ENCODE peak calls at places on chromosomes 12 and 14, in six cellular contexts. N is brain microvascular endothelial cell, H is mucosa of descending colon, T is adrenal gland, U is K562, B is HepG2. S is an unnamed sample.

GRCh38 chr12:51198568-51199400 is 19.1 kb downstream of the POU6F1 start:
- DNase-seq in N (no peak), H (no peak), T (no peak), U (no peak), B (peak; percentile 60), S (no peak)

GRCh38 chr12:65229441-65229840 is 49.0 kb upstream of the MSRB3 start:
- DNase-seq in N (peak; percentile 66), H (no peak), T (no peak), U (no peak), B (no peak), S (no peak)

GRCh38 chr12:124764870-124765570 is 98.6 kb downstream of the SCARB1 start:
- DNase-seq in N (peak; percentile 55), H (no peak), T (no peak), U (no peak), B (no peak), S (peak; percentile 89)

GRCh38 chr12:43742106-43742505 is 16.5 kb downstream of the PUS7L start:
- DNase-seq in N (peak; percentile 75), H (no peak), T (no peak), U (no peak), B (no peak), S (peak; percentile 14)

GRCh38 chr12:8870591-8870990 is 43.7 kb upstream of the PHC1 start:
- DNase-seq in N (no peak), H (no peak), T (no peak), U (no peak), B (no peak), S (no peak)

GRCh38 chr14:101602466-101602840 is 41.2 kb downstream of the DIO3 start:
- DNase-seq in N (no peak), H (peak; percentile 31), T (no peak), U (no peak), B (no peak), S (no peak)

GRCh38 chr14:50375760-50376159 is 20.9 kb downstream of the CDKL1 start:
- DNase-seq in N (no peak), H (no peak), T (no peak), U (no peak), B (no peak), S (no peak)

GRCh38 chr12:6373022-6373787 is 2.2 kb downstream of the SCNN1A start:
- DNase-seq in N (no peak), H (no peak), T (no peak), U (no peak), B (no peak), S (no peak)

GRCh38 chr12:75571204-75571603 is 59.8 kb upstream of the KRR1 start:
- DNase-seq in N (no peak), H (no peak), T (no peak), U (no peak), B (peak; percentile 40), S (no peak)

GRCh38 chr12:131113562-131113961 is 159.9 kb downstream of the ADGRD1 start:
- DNase-seq in N (no peak), H (peak; percentile 17), T (no peak), U (no peak), B (no peak), S (no peak)

GRCh38 chr12:114221136-114221838 is 184.7 kb downstream of the TBX5 start:
- DNase-seq in N (no peak), H (no peak), T (no peak), U (no peak), B (no peak), S (no peak)

GRCh38 chr12:12786716-12787601 is 1.5 kb downstream of the APOLD1 start:
- DNase-seq in N (peak; percentile 58), H (peak; percentile 86), T (peak; percentile 84), U (peak; percentile 84), B (peak; percentile 32), S (peak; percentile 38)
- TF ChIP-seq CTCF in N (no peak), H (no peak), T (peak; percentile 59), U (no peak), B (no peak), S (no peak)

GRCh38 chr14:105951399-105951798 is 425.0 kb downstream of the TMEM121 start:
- DNase-seq in N (no peak), H (no peak), T (no peak), U (no peak), B (no peak), S (no peak)

GRCh38 chr14:105945891-105946290 is 419.5 kb downstream of the TMEM121 start:
- DNase-seq in N (no peak), H (no peak), T (no peak), U (no peak), B (no peak), S (no peak)

GRCh38 chr14:105943973-105944602 is 417.7 kb downstream of the TMEM121 start:
- DNase-seq in N (no peak), H (no peak), T (no peak), U (no peak), B (peak; percentile 68), S (no peak)

GRCh38 chr14:105944632-105945610 is 418.5 kb downstream of the TMEM121 start:
- DNase-seq in N (no peak), H (peak; percentile 74), T (peak; percentile 73), U (peak; percentile 70), B (peak; percentile 67), S (no peak)

GRCh38 chr14:105947599-105947998 is 421.2 kb downstream of the TMEM121 start:
- DNase-seq in N (no peak), H (no peak), T (no peak), U (no peak), B (no peak), S (no peak)
- H3K4me3 ChIP-seq in N (no peak overlapping the region), H (no peak overlapping the region), T (no peak overlapping the region), U (no peak overlapping the region), B (no peak overlapping the region), S (no peak overlapping the region)

DNA sequence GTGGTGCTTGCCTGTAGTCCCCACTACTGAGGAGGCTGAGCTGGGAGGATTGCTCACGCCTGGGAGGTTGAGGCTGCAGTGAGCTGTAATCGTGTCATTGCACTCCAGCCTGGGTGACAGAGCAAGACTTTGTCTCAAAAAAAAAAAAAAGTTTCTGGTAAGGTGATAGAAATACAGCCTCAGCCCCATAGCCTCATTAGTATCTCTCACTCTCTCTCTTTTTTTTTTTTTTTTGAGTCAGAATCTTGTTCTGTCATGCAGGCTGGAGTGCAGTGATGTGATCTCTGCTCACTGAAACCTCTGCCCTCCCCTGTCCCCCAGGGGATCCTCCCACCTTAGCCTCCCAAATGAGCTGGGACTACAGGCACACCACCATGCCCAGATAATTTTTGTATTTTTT is 19.2 kb downstream of the MTHFD1 start:
- DNase-seq in N (no peak), H (no peak), T (no peak), U (no peak), B (no peak), S (no peak)
- H3K36me3 ChIP-seq in N (no peaks in the 10 kb centered on the region), H (no peaks in the 10 kb centered on the region), T (no peaks in the 10 kb centered on the region), U (peaks cover 67% of the 10 kb centered on the region), B (peaks cover 10% of the 10 kb centered on the region), S (no peaks in the 10 kb centered on the region)

GRCh38 chr12:1307796-1308195 is 286.6 kb downstream of the FBXL14 start:
- DNase-seq in N (no peak), H (no peak), T (no peak), U (no peak), B (no peak), S (no peak)

GRCh38 chr12:1306817-1307216 is 287.6 kb downstream of the FBXL14 start:
- DNase-seq in N (no peak), H (no peak), T (no peak), U (no peak), B (no peak), S (no peak)

GRCh38 chr12:1310684-1311083 is 283.7 kb downstream of the FBXL14 start:
- DNase-seq in N (no peak), H (no peak), T (no peak), U (no peak), B (no peak), S (no peak)

GRCh38 chr12:1311145-1311544 is 283.2 kb downstream of the FBXL14 start:
- DNase-seq in N (no peak), H (no peak), T (no peak), U (no peak), B (no peak), S (no peak)

GRCh38 chr12:1309610-1310009 is 284.8 kb downstream of the FBXL14 start:
- DNase-seq in N (no peak), H (no peak), T (no peak), U (no peak), B (no peak), S (no peak)
- TF ChIP-seq CTCF in N (no peak), H (no peak), T (no peak), U (no peak), B (no peak), S (no peak)

GRCh38 chr14:61699092-61699491 is 3.8 kb downstream of the HIF1A start:
- DNase-seq in N (no peak), H (no peak), T (no peak), U (peak; percentile 11), B (no peak), S (no peak)
- H3K4me3 ChIP-seq in N (peak overlapping the region; percentile 77), H (no peak overlapping the region), T (peak overlapping the region; percentile 83), U (peak overlapping the region; percentile 19), B (peak overlapping the region; percentile 97), S (peak overlapping the region; percentile 98)

DNA sequence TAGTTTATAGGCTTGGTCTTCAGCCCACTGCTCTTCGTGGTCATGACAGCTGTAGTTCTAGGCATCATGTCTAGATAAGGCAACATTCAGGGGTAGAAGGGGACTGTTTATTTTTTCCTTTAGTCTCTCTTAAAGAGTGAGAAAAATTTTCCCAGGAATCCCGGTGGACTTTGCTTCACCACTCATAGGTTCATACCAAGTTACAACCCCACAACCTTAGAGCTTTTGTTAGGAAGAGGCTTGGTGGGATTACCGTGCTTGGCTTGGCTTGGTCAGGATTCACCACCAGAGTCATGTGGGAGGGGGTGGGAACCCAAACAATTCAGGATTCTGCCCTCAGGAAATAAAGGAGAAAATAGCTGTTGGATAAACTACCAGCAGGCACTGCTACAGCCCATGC is 26.1 kb upstream of the PAPLN start:
- DNase-seq in N (no peak), H (no peak), T (no peak), U (no peak), B (peak; percentile 17), S (no peak)
- H3K36me3 ChIP-seq in N (peaks cover 38% of the 10 kb centered on the region), H (peaks cover 17% of the 10 kb centered on the region), T (peaks cover 52% of the 10 kb centered on the region), U (peaks cover 40% of the 10 kb centered on the region), B (peaks cover 22% of the 10 kb centered on the region), S (peaks cover 3% of the 10 kb centered on the region)

GRCh38 chr12:32261638-32262037 is 137.7 kb upstream of the FGD4 start:
- DNase-seq in N (no peak), H (no peak), T (no peak), U (peak; percentile 29), B (peak; percentile 8), S (no peak)
- TF ChIP-seq CTCF in N (peak; percentile 28), H (no peak), T (peak; percentile 16), U (peak; percentile 44), B (peak; percentile 26), S (peak; percentile 16)

GRCh38 chr14:89701079-89702043 is 253.2 kb downstream of the EFCAB11 start:
- DNase-seq in N (peak; percentile 42), H (peak; percentile 94), T (peak; percentile 88), U (peak; percentile 71), B (peak; percentile 34), S (peak; percentile 23)
- H3K4me3 ChIP-seq in N (peak overlapping the region; percentile 67), H (peak overlapping the region; percentile 22), T (peak overlapping the region; percentile 27), U (peak overlapping the region; percentile 32), B (peak overlapping the region; percentile 72), S (peak overlapping the region; percentile 55)

S was measured in kidney epithelial cell.